ENCODE peak calls at places on chromosomes 1 and 21, in four cellular contexts. J is CD8-positive, alpha-beta T cell; L is prostate gland; W is IMR-90. Y is an unnamed sample.

GRCh38 chr1:231799363-231799986 is 172.9 kb downstream of the DISC1 start:
- DNase-seq in J (no peak), W (peak), L (no peak), Y (peak)

GRCh38 chr1:230191839-230192238 is 124.8 kb downstream of the GALNT2 start:
- DNase-seq in J (no peak), L (no peak), W (no peak), Y (no peak)

GRCh38 chr1:204074274-204075115 is 1.6 kb downstream of the SOX13 start:
- DNase-seq in L (no peak), J (no peak), W (peak), Y (peak)

GRCh38 chr1:57072775-57073174 is 107.0 kb upstream of the C8B start:
- DNase-seq in J (no peak), W (no peak), L (no peak), Y (no peak)

GRCh38 chr1:6488602-6489382 is 2.7 kb downstream of the PLEKHG5 start:
- DNase-seq in L (peak), J (no peak), W (no peak), Y (no peak)

GRCh38 chr1:243842154-243842553 is 7.9 kb downstream of the AKT3 start:
- DNase-seq in L (no peak), J (no peak), W (no peak), Y (no peak)

GRCh38 chr21:38311765-38312164 is 55.0 kb downstream of the KCNJ15 start:
- DNase-seq in W (no peak), J (no peak), L (no peak), Y (peak)

GRCh38 chr1:58883037-58883887 is 99.4 kb upstream of the JUN start:
- DNase-seq in W (peak), J (no peak), L (peak), Y (peak)

GRCh38 chr1:35623832-35624231 is 17.5 kb downstream of the PSMB2 start:
- DNase-seq in L (no peak), W (no peak), J (no peak), Y (no peak)

GRCh38 chr1:164629971-164630370 is 71.0 kb downstream of the PBX1 start:
- DNase-seq in L (no peak), J (no peak), W (no peak), Y (no peak)

GRCh38 chr1:53365405-53366063 is 37.7 kb upstream of the LRP8 start:
- DNase-seq in J (no peak), L (no peak), W (no peak), Y (no peak)

GRCh38 chr1:173050865-173051264 is at the start of gene TNFSF18:
- DNase-seq in J (no peak), L (peak), W (peak), Y (peak)

GRCh38 chr1:109931189-109931672 is 20.6 kb downstream of the CSF1 start:
- DNase-seq in W (peak), J (no peak), L (no peak), Y (peak)

GRCh38 chr1:203048555-203049051 is 22.3 kb downstream of the PPFIA4 start:
- DNase-seq in J (no peak), L (no peak), W (no peak), Y (no peak)

GRCh38 chr1:9047019-9047418 is 20.8 kb upstream of the SLC2A7 start:
- DNase-seq in L (no peak), J (no peak), W (no peak), Y (no peak)

GRCh38 chr1:112711041-112711440 is 4.1 kb downstream of the PPM1J start:
- DNase-seq in J (no peak), L (no peak), W (no peak), Y (no peak)

GRCh38 chr1:47840338-47840737 is 156.8 kb downstream of the TRABD2B start:
- DNase-seq in L (no peak), J (no peak), W (no peak), Y (no peak)

GRCh38 chr1:68223714-68224113 is 8.6 kb downstream of the WLS start:
- DNase-seq in L (no peak), J (no peak), W (no peak), Y (no peak)

GRCh38 chr1:165395522-165396300 is 39.2 kb upstream of the LMX1A start:
- DNase-seq in W (no peak), L (peak), J (no peak), Y (no peak)

GRCh38 chr1:26094076-26094669 is 17.5 kb upstream of the PDIK1L start:
- DNase-seq in J (no peak), W (peak), L (no peak), Y (peak)
- H3K4me3 ChIP-seq in J (no peak), W (no peak), L (no peak), Y (no peak)

DNA sequence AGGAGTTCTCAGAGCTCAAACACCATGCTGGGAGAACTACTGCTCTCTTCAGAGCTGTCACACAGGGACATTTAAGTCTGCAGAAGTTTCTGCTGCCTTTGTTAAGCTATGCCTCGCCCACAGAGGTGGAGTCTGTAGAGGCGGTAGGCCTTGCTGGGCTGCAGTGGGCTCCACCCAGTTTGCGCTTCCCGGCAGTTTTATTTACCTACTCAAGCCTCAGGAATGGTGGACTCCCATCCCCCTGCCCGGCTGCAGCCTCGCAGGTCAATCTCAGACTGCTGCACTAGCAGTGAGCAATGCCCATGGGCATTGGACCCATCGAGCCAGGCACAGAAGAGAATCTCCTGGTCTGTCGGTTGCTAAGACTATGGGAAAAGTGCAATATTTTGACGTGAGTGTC is 706.3 kb downstream of the LRRIQ3 start:
- DNase-seq in W (no peak), L (no peak), J (no peak), Y (no peak)
- H3K4me3 ChIP-seq in W (no peak), L (no peak), J (no peak), Y (no peak)

GRCh38 chr1:168387781-168388760 is 107.4 kb downstream of the TBX19 start:
- DNase-seq in W (no peak), L (no peak), J (no peak), Y (no peak)

GRCh38 chr1:168391759-168392681 is 111.3 kb downstream of the TBX19 start:
- DNase-seq in L (peak), J (no peak), W (no peak), Y (no peak)

GRCh38 chr1:168386492-168386891 is 105.8 kb downstream of the TBX19 start:
- DNase-seq in W (no peak), L (no peak), J (no peak), Y (no peak)

GRCh38 chr1:168390261-168390660 is 109.6 kb downstream of the TBX19 start:
- DNase-seq in L (no peak), W (no peak), J (no peak), Y (no peak)

DNA sequence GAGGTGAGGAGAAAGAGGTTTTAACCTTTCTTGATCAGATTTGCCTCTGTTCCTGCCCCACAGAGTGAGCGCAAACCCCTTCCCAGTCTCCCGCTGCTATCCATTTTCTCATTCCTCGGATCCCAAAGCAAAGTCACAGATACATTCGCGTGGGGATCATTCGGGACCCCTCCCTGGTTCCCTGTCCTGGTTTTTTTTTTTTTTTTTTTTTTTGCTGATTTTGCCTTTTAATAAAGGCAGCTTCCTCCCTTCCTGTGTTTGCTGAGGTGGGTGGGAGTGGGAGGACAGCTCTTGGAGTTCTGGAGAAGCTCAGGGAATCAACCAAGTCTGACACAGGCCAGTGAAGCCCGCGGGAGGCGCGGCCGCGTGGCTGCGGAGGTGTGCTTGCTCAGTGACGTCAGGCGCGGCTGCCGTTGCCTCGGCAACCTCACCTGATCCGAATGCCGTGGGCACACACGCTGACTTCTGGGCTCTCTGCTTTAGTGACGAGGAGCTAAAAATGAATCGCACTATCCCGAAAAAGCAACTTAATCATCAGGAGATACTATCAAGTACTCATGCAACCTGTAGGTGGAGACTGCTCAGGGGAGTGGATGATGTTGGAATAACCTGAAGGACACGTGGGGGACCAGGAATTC is 106.4 kb downstream of the TBX19 start:
- DNase-seq in J (peak), W (no peak), L (peak), Y (peak)
- H3K4me3 ChIP-seq in J (no peak), W (no peak), L (no peak), Y (no peak)

GRCh38 chr1:39226836-39227235 is 22.3 kb downstream of the MACF1 start:
- DNase-seq in L (no peak), W (no peak), J (no peak), Y (no peak)
- H3K4me3 ChIP-seq in L (no peak), W (no peak), J (no peak), Y (no peak)

GRCh38 chr1:2195785-2196184 is 1.2 kb upstream of the FAAP20 start:
- DNase-seq in W (no peak), L (no peak), J (no peak), Y (no peak)
- H3K4me3 ChIP-seq in W (no peak), L (no peak), J (no peak), Y (no peak)

GRCh38 chr1:94245747-94246438 is 8.5 kb upstream of the ARHGAP29 start:
- DNase-seq in L (no peak), J (no peak), W (peak), Y (peak)
- H3K4me3 ChIP-seq in L (peak), J (no peak), W (no peak), Y (peak)